ENCODE peak calls at places on chromosomes 3 and 15, in ten cellular contexts. One of them, this sample, is unnamed.

GRCh38 chr3:66629431-66630368 is 128.9 kb upstream of the LRIG1 start:
- DNase-seq in tibial artery: no peak
- DNase-seq in GM12865: no peak
- DNase-seq in colonic mucosa: no peak
- DNase-seq in epithelial cell of esophagus: no peak
- DNase-seq in AG09319: no peak
- DNase-seq in endothelial cell of umbilical vein: no peak
- DNase-seq in sigmoid colon: no peak
- DNase-seq in GM13976: no peak
- DNase-seq in Calu3: no peak
- DNase-seq in this sample: no peak

GRCh38 chr3:12461097-12461649 is 23.1 kb upstream of the TSEN2 start:
- DNase-seq in tibial artery: no peak
- DNase-seq in GM12865: no peak
- DNase-seq in colonic mucosa: no peak
- DNase-seq in epithelial cell of esophagus: no peak
- DNase-seq in AG09319: no peak
- DNase-seq in endothelial cell of umbilical vein: no peak
- DNase-seq in sigmoid colon: no peak
- DNase-seq in GM13976: no peak
- DNase-seq in Calu3: no peak
- DNase-seq in this sample: no peak

GRCh38 chr3:127786358-127787070 is 35.8 kb downstream of the MGLL start:
- DNase-seq in tibial artery: peak; percentile 83
- DNase-seq in GM12865: no peak
- DNase-seq in colonic mucosa: peak; percentile 94
- DNase-seq in epithelial cell of esophagus: no peak
- DNase-seq in AG09319: peak; percentile 32
- DNase-seq in endothelial cell of umbilical vein: no peak
- DNase-seq in sigmoid colon: peak; percentile 98
- DNase-seq in GM13976: no peak
- DNase-seq in Calu3: no peak
- DNase-seq in this sample: no peak

GRCh38 chr3:94305835-94306685 is 243.2 kb downstream of the NSUN3 start:
- DNase-seq in tibial artery: no peak
- DNase-seq in GM12865: no peak
- DNase-seq in colonic mucosa: no peak
- DNase-seq in epithelial cell of esophagus: no peak
- DNase-seq in AG09319: no peak
- DNase-seq in endothelial cell of umbilical vein: no peak
- DNase-seq in sigmoid colon: no peak
- DNase-seq in GM13976: no peak
- DNase-seq in Calu3: no peak
- DNase-seq in this sample: peak; percentile 5

GRCh38 chr3:30549600-30549999 is 56.8 kb upstream of the TGFBR2 start:
- DNase-seq in tibial artery: no peak
- DNase-seq in GM12865: no peak
- DNase-seq in colonic mucosa: no peak
- DNase-seq in epithelial cell of esophagus: no peak
- DNase-seq in AG09319: no peak
- DNase-seq in endothelial cell of umbilical vein: peak; percentile 61
- DNase-seq in sigmoid colon: no peak
- DNase-seq in GM13976: no peak
- DNase-seq in Calu3: no peak
- DNase-seq in this sample: no peak

GRCh38 chr3:191361456-191361855 is 31.1 kb upstream of the UTS2B start:
- DNase-seq in tibial artery: no peak
- DNase-seq in GM12865: no peak
- DNase-seq in colonic mucosa: no peak
- DNase-seq in epithelial cell of esophagus: peak; percentile 14
- DNase-seq in AG09319: no peak
- DNase-seq in endothelial cell of umbilical vein: no peak
- DNase-seq in sigmoid colon: no peak
- DNase-seq in GM13976: no peak
- DNase-seq in Calu3: no peak
- DNase-seq in this sample: no peak

GRCh38 chr3:59320080-59320479 is 270.3 kb upstream of the CFAP20DC start:
- DNase-seq in tibial artery: no peak
- DNase-seq in GM12865: no peak
- DNase-seq in colonic mucosa: no peak
- DNase-seq in epithelial cell of esophagus: peak; percentile 9
- DNase-seq in AG09319: no peak
- DNase-seq in endothelial cell of umbilical vein: no peak
- DNase-seq in sigmoid colon: no peak
- DNase-seq in GM13976: no peak
- DNase-seq in Calu3: no peak
- DNase-seq in this sample: no peak

GRCh38 chr3:184377882-184378445 is at the start of gene THPO:
- DNase-seq in tibial artery: no peak
- DNase-seq in GM12865: no peak
- DNase-seq in colonic mucosa: no peak
- DNase-seq in epithelial cell of esophagus: no peak
- DNase-seq in AG09319: no peak
- DNase-seq in endothelial cell of umbilical vein: no peak
- DNase-seq in sigmoid colon: peak; percentile 64
- DNase-seq in GM13976: no peak
- DNase-seq in Calu3: no peak
- DNase-seq in this sample: peak; percentile 57

GRCh38 chr3:173529062-173529711 is 131.6 kb downstream of the NLGN1 start:
- DNase-seq in tibial artery: no peak
- DNase-seq in GM12865: peak; percentile 57
- DNase-seq in colonic mucosa: no peak
- DNase-seq in epithelial cell of esophagus: peak; percentile 58
- DNase-seq in AG09319: no peak
- DNase-seq in endothelial cell of umbilical vein: no peak
- DNase-seq in sigmoid colon: no peak
- DNase-seq in GM13976: peak; percentile 5
- DNase-seq in Calu3: peak; percentile 61
- DNase-seq in this sample: no peak

GRCh38 chr15:71294636-71295241 is 179.5 kb downstream of the THSD4 start:
- DNase-seq in tibial artery: no peak
- DNase-seq in GM12865: no peak
- DNase-seq in colonic mucosa: peak; percentile 88
- DNase-seq in epithelial cell of esophagus: peak; percentile 87
- DNase-seq in AG09319: peak; percentile 83
- DNase-seq in endothelial cell of umbilical vein: no peak
- DNase-seq in sigmoid colon: no peak
- DNase-seq in GM13976: no peak
- DNase-seq in Calu3: peak; percentile 25
- DNase-seq in this sample: no peak

GRCh38 chr3:52787246-52787645 is 7.3 kb upstream of the ITIH3 start:
- DNase-seq in tibial artery: no peak
- DNase-seq in GM12865: no peak
- DNase-seq in colonic mucosa: no peak
- DNase-seq in epithelial cell of esophagus: no peak
- DNase-seq in AG09319: no peak
- DNase-seq in endothelial cell of umbilical vein: no peak
- DNase-seq in sigmoid colon: peak; percentile 56
- DNase-seq in GM13976: no peak
- DNase-seq in Calu3: no peak
- DNase-seq in this sample: no peak

GRCh38 chr3:46844851-46845250 is 18.4 kb downstream of the MYL3 start:
- DNase-seq in tibial artery: no peak
- DNase-seq in GM12865: no peak
- DNase-seq in colonic mucosa: no peak
- DNase-seq in epithelial cell of esophagus: no peak
- DNase-seq in AG09319: no peak
- DNase-seq in endothelial cell of umbilical vein: no peak
- DNase-seq in sigmoid colon: no peak
- DNase-seq in GM13976: no peak
- DNase-seq in Calu3: no peak
- DNase-seq in this sample: no peak

GRCh38 chr3:183022935-183023516 is 42.7 kb upstream of the DCUN1D1 start:
- DNase-seq in tibial artery: no peak
- DNase-seq in GM12865: no peak
- DNase-seq in colonic mucosa: no peak
- DNase-seq in epithelial cell of esophagus: no peak
- DNase-seq in AG09319: no peak
- DNase-seq in endothelial cell of umbilical vein: no peak
- DNase-seq in sigmoid colon: no peak
- DNase-seq in GM13976: no peak
- DNase-seq in Calu3: no peak
- DNase-seq in this sample: no peak

GRCh38 chr15:90889736-90890456 is 5.6 kb downstream of the FES start:
- DNase-seq in tibial artery: no peak
- DNase-seq in GM12865: no peak
- DNase-seq in colonic mucosa: no peak
- DNase-seq in epithelial cell of esophagus: no peak
- DNase-seq in AG09319: no peak
- DNase-seq in endothelial cell of umbilical vein: no peak
- DNase-seq in sigmoid colon: peak; percentile 60
- DNase-seq in GM13976: no peak
- DNase-seq in Calu3: no peak
- DNase-seq in this sample: no peak

GRCh38 chr15:36550650-36551049 is 28.8 kb upstream of the CDIN1 start:
- DNase-seq in tibial artery: no peak
- DNase-seq in GM12865: no peak
- DNase-seq in colonic mucosa: no peak
- DNase-seq in epithelial cell of esophagus: peak; percentile 7
- DNase-seq in AG09319: no peak
- DNase-seq in endothelial cell of umbilical vein: no peak
- DNase-seq in sigmoid colon: no peak
- DNase-seq in GM13976: no peak
- DNase-seq in Calu3: no peak
- DNase-seq in this sample: no peak

GRCh38 chr15:48557335-48557734 is 88.2 kb downstream of the FBN1 start:
- DNase-seq in tibial artery: no peak
- DNase-seq in GM12865: no peak
- DNase-seq in colonic mucosa: no peak
- DNase-seq in epithelial cell of esophagus: peak; percentile 25
- DNase-seq in AG09319: no peak
- DNase-seq in endothelial cell of umbilical vein: no peak
- DNase-seq in sigmoid colon: no peak
- DNase-seq in GM13976: no peak
- DNase-seq in Calu3: no peak
- DNase-seq in this sample: no peak
- TF ChIP-seq CTCF in tibial artery: no peak
- TF ChIP-seq CTCF in GM12865: no peak
- TF ChIP-seq CTCF in colonic mucosa: no peak
- TF ChIP-seq CTCF in epithelial cell of esophagus: no peak
- TF ChIP-seq CTCF in AG09319: no peak
- TF ChIP-seq CTCF in endothelial cell of umbilical vein: no peak
- TF ChIP-seq CTCF in sigmoid colon: no peak
- TF ChIP-seq CTCF in GM13976: no peak
- TF ChIP-seq CTCF in Calu3: no peak
- TF ChIP-seq CTCF in this sample: no peak

GRCh38 chr3:25911525-25912295 is 121.8 kb downstream of the OXSM start:
- DNase-seq in tibial artery: no peak
- DNase-seq in GM12865: no peak
- DNase-seq in colonic mucosa: no peak
- DNase-seq in epithelial cell of esophagus: no peak
- DNase-seq in AG09319: no peak
- DNase-seq in endothelial cell of umbilical vein: no peak
- DNase-seq in sigmoid colon: no peak
- DNase-seq in GM13976: no peak
- DNase-seq in Calu3: no peak
- DNase-seq in this sample: no peak

GRCh38 chr3:25915673-25916072 is 125.8 kb downstream of the OXSM start:
- DNase-seq in tibial artery: no peak
- DNase-seq in GM12865: no peak
- DNase-seq in colonic mucosa: no peak
- DNase-seq in epithelial cell of esophagus: peak; percentile 15
- DNase-seq in AG09319: no peak
- DNase-seq in endothelial cell of umbilical vein: no peak
- DNase-seq in sigmoid colon: no peak
- DNase-seq in GM13976: no peak
- DNase-seq in Calu3: no peak
- DNase-seq in this sample: no peak

GRCh38 chr3:25913179-25913578 is 123.3 kb downstream of the OXSM start:
- DNase-seq in tibial artery: no peak
- DNase-seq in GM12865: no peak
- DNase-seq in colonic mucosa: no peak
- DNase-seq in epithelial cell of esophagus: no peak
- DNase-seq in AG09319: no peak
- DNase-seq in endothelial cell of umbilical vein: no peak
- DNase-seq in sigmoid colon: no peak
- DNase-seq in GM13976: no peak
- DNase-seq in Calu3: no peak
- DNase-seq in this sample: no peak

GRCh38 chr3:25907081-25907480 is 117.2 kb downstream of the OXSM start:
- DNase-seq in tibial artery: no peak
- DNase-seq in GM12865: no peak
- DNase-seq in colonic mucosa: no peak
- DNase-seq in epithelial cell of esophagus: no peak
- DNase-seq in AG09319: no peak
- DNase-seq in endothelial cell of umbilical vein: no peak
- DNase-seq in sigmoid colon: no peak
- DNase-seq in GM13976: no peak
- DNase-seq in Calu3: no peak
- DNase-seq in this sample: no peak

GRCh38 chr3:25910997-25911396 is 121.1 kb downstream of the OXSM start:
- DNase-seq in tibial artery: no peak
- DNase-seq in GM12865: peak; percentile 64
- DNase-seq in colonic mucosa: peak; percentile 41
- DNase-seq in epithelial cell of esophagus: peak; percentile 32
- DNase-seq in AG09319: no peak
- DNase-seq in endothelial cell of umbilical vein: peak; percentile 14
- DNase-seq in sigmoid colon: no peak
- DNase-seq in GM13976: no peak
- DNase-seq in Calu3: peak; percentile 7
- DNase-seq in this sample: peak; percentile 24
- TF ChIP-seq CTCF in tibial artery: no peak
- TF ChIP-seq CTCF in GM12865: peak; percentile 54
- TF ChIP-seq CTCF in colonic mucosa: peak; percentile 20
- TF ChIP-seq CTCF in epithelial cell of esophagus: peak; percentile 32
- TF ChIP-seq CTCF in AG09319: no peak
- TF ChIP-seq CTCF in endothelial cell of umbilical vein: peak; percentile 44
- TF ChIP-seq CTCF in sigmoid colon: no peak
- TF ChIP-seq CTCF in GM13976: peak; percentile 58
- TF ChIP-seq CTCF in Calu3: peak; percentile 25
- TF ChIP-seq CTCF in this sample: peak; percentile 34

GRCh38 chr3:14402304-14402811 is at the start of gene SLC6A6:
- DNase-seq in tibial artery: peak; percentile 96
- DNase-seq in GM12865: peak; percentile 98
- DNase-seq in colonic mucosa: peak; percentile 96
- DNase-seq in epithelial cell of esophagus: peak; percentile 99
- DNase-seq in AG09319: peak; percentile 85
- DNase-seq in endothelial cell of umbilical vein: peak; percentile 91
- DNase-seq in sigmoid colon: peak; percentile 97
- DNase-seq in GM13976: peak; percentile 94
- DNase-seq in Calu3: peak; percentile 94
- DNase-seq in this sample: peak; percentile 93
- TF ChIP-seq CTCF in tibial artery: peak; percentile 36
- TF ChIP-seq CTCF in GM12865: peak; percentile 42
- TF ChIP-seq CTCF in colonic mucosa: peak; percentile 47
- TF ChIP-seq CTCF in epithelial cell of esophagus: peak; percentile 31
- TF ChIP-seq CTCF in AG09319: peak; percentile 31
- TF ChIP-seq CTCF in endothelial cell of umbilical vein: peak; percentile 17
- TF ChIP-seq CTCF in sigmoid colon: peak; percentile 43
- TF ChIP-seq CTCF in GM13976: peak; percentile 39
- TF ChIP-seq CTCF in Calu3: peak; percentile 25
- TF ChIP-seq CTCF in this sample: no peak

DNA sequence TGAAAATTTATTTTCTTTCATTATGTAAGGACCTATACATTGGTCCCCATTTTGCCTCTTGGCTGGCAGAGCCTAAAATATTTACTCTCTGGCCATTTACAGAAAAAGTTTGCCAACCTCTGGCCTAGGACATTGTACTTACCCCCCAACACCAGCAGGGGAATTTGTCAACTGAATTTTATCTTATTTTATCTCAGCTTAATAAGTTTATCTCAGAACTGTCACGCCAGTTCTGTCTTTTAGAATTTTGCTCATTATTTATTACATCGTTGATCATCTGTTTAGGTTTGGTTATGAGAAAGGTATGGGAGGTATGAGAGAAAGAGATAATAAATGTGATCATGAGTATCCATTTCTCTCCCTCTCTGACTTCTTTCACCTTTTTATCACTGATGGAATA is 38.3 kb downstream of the CHD2 start:
- DNase-seq in tibial artery: no peak
- DNase-seq in GM12865: no peak
- DNase-seq in colonic mucosa: no peak
- DNase-seq in epithelial cell of esophagus: no peak
- DNase-seq in AG09319: no peak
- DNase-seq in endothelial cell of umbilical vein: no peak
- DNase-seq in sigmoid colon: no peak
- DNase-seq in GM13976: no peak
- DNase-seq in Calu3: no peak
- DNase-seq in this sample: no peak
- TF ChIP-seq CTCF in tibial artery: peak; percentile 24
- TF ChIP-seq CTCF in GM12865: peak; percentile 17
- TF ChIP-seq CTCF in colonic mucosa: peak; percentile 18
- TF ChIP-seq CTCF in epithelial cell of esophagus: peak; percentile 19
- TF ChIP-seq CTCF in AG09319: no peak
- TF ChIP-seq CTCF in endothelial cell of umbilical vein: no peak
- TF ChIP-seq CTCF in sigmoid colon: peak; percentile 27
- TF ChIP-seq CTCF in GM13976: no peak
- TF ChIP-seq CTCF in Calu3: peak; percentile 50
- TF ChIP-seq CTCF in this sample: peak; percentile 32